ENCODE peak calls at places on chromosomes 5 and 9, in six cellular contexts. L, A, H, T, R and O are unnamed samples.

GRCh38 chr9:78144663-78145377 is 91.1 kb upstream of the CEP78 start:
- DNase-seq in R (no peak), H (no peak), T (no peak), A (no peak), L (no peak), O (peak; percentile 14)

GRCh38 chr5:137141779-137142178 is 357.3 kb downstream of the SPOCK1 start:
- DNase-seq in T (no peak), L (no peak), R (no peak), H (no peak), A (no peak), O (peak; percentile 27)

GRCh38 chr9:136564379-136564988 is 18.6 kb upstream of the NOTCH1 start:
- DNase-seq in R (no peak), T (no peak), L (no peak), H (peak; percentile 81), A (no peak), O (peak; percentile 68)

GRCh38 chr5:172690258-172691075 is 49.4 kb downstream of the NEURL1B start:
- DNase-seq in L (no peak), R (no peak), A (no peak), H (no peak), T (no peak), O (no peak)

GRCh38 chr5:16585028-16585667 is 31.6 kb downstream of the RETREG1 start:
- DNase-seq in A (no peak), R (no peak), H (no peak), L (no peak), T (no peak), O (no peak)

GRCh38 chr5:2207966-2208544 is 325.3 kb upstream of the IRX4 start:
- DNase-seq in H (peak; percentile 91), T (no peak), L (no peak), A (no peak), R (no peak), O (no peak)

GRCh38 chr5:96855041-96855872 is 21.0 kb upstream of the ERAP2 start:
- DNase-seq in R (no peak), H (no peak), A (peak; percentile 59), L (no peak), T (no peak), O (peak; percentile 12)

GRCh38 chr9:137411260-137411659 is 11.7 kb downstream of the EXD3 start:
- DNase-seq in H (no peak), A (no peak), L (no peak), R (no peak), T (no peak), O (no peak)

GRCh38 chr9:22107202-22107601 is 98.1 kb upstream of the CDKN2B start:
- DNase-seq in T (no peak), A (no peak), R (no peak), L (no peak), H (no peak), O (no peak)

GRCh38 chr5:82526540-82526939 is 248.4 kb upstream of the RPS23 start:
- DNase-seq in R (no peak), L (no peak), H (no peak), T (no peak), A (no peak), O (no peak)

GRCh38 chr9:73583590-73583989 is 431.9 kb downstream of the ANXA1 start:
- DNase-seq in A (no peak), H (no peak), T (no peak), R (no peak), L (no peak), O (peak; percentile 32)

GRCh38 chr9:126326228-126327015 is at the start of gene MVB12B:
- DNase-seq in H (peak; percentile 73), L (peak; percentile 35), A (no peak), R (no peak), T (peak; percentile 64), O (no peak)

GRCh38 chr5:102975040-102975439 is 144.9 kb downstream of the GIN1 start:
- DNase-seq in R (no peak), H (no peak), T (no peak), A (no peak), L (no peak), O (no peak)

GRCh38 chr5:61311836-61312808 is 19.9 kb upstream of the ZSWIM6 start:
- DNase-seq in A (peak; percentile 91), H (peak; percentile 20), R (no peak), T (no peak), L (no peak), O (peak; percentile 63)

GRCh38 chr9:129069128-129069824 is 11.6 kb upstream of the DOLPP1 start:
- DNase-seq in L (peak; percentile 70), T (peak; percentile 61), R (no peak), A (no peak), H (peak; percentile 51), O (no peak)

GRCh38 chr5:2888520-2889060 is 137.1 kb upstream of the IRX2 start:
- DNase-seq in R (no peak), L (no peak), A (no peak), H (no peak), T (no peak), O (no peak)

GRCh38 chr5:88885043-88885442 is 2.1 kb upstream of the MEF2C start:
- DNase-seq in R (no peak), T (no peak), L (no peak), A (no peak), H (no peak), O (peak; percentile 21)
- H3K4me3 ChIP-seq in R (no peak overlapping the region), T (no peak overlapping the region), L (no peak overlapping the region), A (no peak overlapping the region), H (no peak overlapping the region), O (no peak overlapping the region)

GRCh38 chr5:133968057-133968993 is at the start of gene C5orf15:
- DNase-seq in A (no peak), T (peak; percentile 90), R (peak; percentile 84), H (peak; percentile 98), L (peak; percentile 92), O (peak; percentile 97)

GRCh38 chr5:133967715-133968056 is 739 bp downstream of the C5orf15 start:
- DNase-seq in A (no peak), H (no peak), L (no peak), R (no peak), T (peak; percentile 13), O (peak; percentile 50)

GRCh38 chr5:133966090-133966489 is 2.3 kb downstream of the C5orf15 start:
- DNase-seq in L (no peak), H (no peak), R (no peak), T (no peak), A (no peak), O (no peak)

GRCh38 chr5:133969654-133970324 is 1.4 kb upstream of the C5orf15 start:
- DNase-seq in H (no peak), T (no peak), R (no peak), A (peak; percentile 93), L (no peak), O (no peak)

GRCh38 chr5:133967124-133967523 is 1.3 kb downstream of the C5orf15 start:
- DNase-seq in L (no peak), T (no peak), R (no peak), A (no peak), H (no peak), O (peak; percentile 28)
- H3K4me3 ChIP-seq in L (no peak overlapping the region), T (no peak overlapping the region), R (no peak overlapping the region), A (peak overlapping the region; percentile 98), H (peak overlapping the region; percentile 95), O (peak overlapping the region; percentile 95)

GRCh38 chr9:116154976-116155699 is 1.5 kb downstream of the PAPPA start:
- DNase-seq in H (peak; percentile 56), A (no peak), T (no peak), R (no peak), L (no peak), O (peak; percentile 83)
- H3K4me3 ChIP-seq in H (peak overlapping the region; percentile 57), A (peak overlapping the region; percentile 65), T (no peak overlapping the region), R (peak overlapping the region; percentile 62), L (peak overlapping the region; percentile 57), O (peak overlapping the region; percentile 89)

GRCh38 chr5:1105350-1106265 is 6.3 kb downstream of the SLC12A7 start:
- DNase-seq in R (no peak), H (no peak), T (peak; percentile 84), L (no peak), A (peak; percentile 63), O (peak; percentile 31)
- H3K4me3 ChIP-seq in R (no peak overlapping the region), H (no peak overlapping the region), T (peak overlapping the region; percentile 81), L (no peak overlapping the region), A (peak overlapping the region; percentile 11), O (no peak overlapping the region)

GRCh38 chr9:121818016-121818661 is 166.7 kb downstream of the DAB2IP start:
- DNase-seq in T (no peak), L (no peak), R (no peak), A (no peak), H (peak; percentile 47), O (no peak)

GRCh38 chr9:121820286-121821005 is 169.0 kb downstream of the DAB2IP start:
- DNase-seq in R (no peak), T (no peak), H (peak; percentile 67), A (no peak), L (no peak), O (no peak)

GRCh38 chr9:121821326-121821725 is 169.9 kb downstream of the DAB2IP start:
- DNase-seq in H (peak; percentile 41), T (no peak), R (no peak), A (no peak), L (no peak), O (no peak)

GRCh38 chr9:121818841-121819430 is 167.5 kb downstream of the DAB2IP start:
- DNase-seq in A (no peak), H (no peak), T (no peak), L (no peak), R (no peak), O (no peak)

DNA sequence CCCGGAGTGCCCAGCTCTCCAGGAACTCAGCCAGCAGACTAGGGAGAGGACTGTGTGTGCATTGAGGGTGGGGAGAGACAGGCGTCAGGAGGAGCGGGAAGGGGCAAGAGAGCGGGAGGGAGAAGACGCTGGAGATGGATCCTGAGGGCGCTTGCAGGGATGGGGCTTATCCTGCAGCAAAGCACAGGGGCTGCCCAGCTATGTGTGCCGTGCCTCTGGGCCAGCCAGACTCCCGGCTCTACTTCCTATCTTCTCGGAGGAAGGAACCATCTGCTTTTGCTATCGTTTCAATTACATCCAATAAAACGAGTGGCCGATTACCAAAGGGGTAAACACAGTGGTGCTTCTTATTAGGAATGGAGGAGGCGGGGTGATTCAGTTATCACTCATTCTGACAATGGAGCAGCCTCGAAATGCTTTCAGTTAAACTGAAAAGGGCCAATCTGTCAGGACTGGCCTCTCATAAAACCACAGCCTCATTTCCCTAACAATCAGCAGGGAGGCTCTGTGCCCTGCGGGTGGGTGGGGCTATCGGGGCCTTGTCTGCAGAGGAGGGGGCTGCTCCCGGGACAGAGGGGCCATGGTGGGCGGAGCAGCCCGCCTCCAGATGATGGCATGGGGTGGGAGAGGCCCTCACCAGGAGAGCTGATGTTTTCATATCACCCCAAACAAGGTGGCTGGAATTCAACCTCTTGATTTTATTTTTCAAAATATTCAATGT is 168.2 kb downstream of the DAB2IP start:
- DNase-seq in R (no peak), T (no peak), L (no peak), A (no peak), H (peak; percentile 79), O (no peak)
- H3K4me3 ChIP-seq in R (no peak overlapping the region), T (no peak overlapping the region), L (no peak overlapping the region), A (no peak overlapping the region), H (no peak overlapping the region), O (no peak overlapping the region)

GRCh38 chr9:101514056-101514455 is 19.6 kb upstream of the RNF20 start:
- DNase-seq in L (no peak), A (peak; percentile 13), H (no peak), R (peak; percentile 62), T (no peak), O (peak; percentile 72)
- H3K4me3 ChIP-seq in L (no peak overlapping the region), A (no peak overlapping the region), H (no peak overlapping the region), R (no peak overlapping the region), T (no peak overlapping the region), O (no peak overlapping the region)

DNA sequence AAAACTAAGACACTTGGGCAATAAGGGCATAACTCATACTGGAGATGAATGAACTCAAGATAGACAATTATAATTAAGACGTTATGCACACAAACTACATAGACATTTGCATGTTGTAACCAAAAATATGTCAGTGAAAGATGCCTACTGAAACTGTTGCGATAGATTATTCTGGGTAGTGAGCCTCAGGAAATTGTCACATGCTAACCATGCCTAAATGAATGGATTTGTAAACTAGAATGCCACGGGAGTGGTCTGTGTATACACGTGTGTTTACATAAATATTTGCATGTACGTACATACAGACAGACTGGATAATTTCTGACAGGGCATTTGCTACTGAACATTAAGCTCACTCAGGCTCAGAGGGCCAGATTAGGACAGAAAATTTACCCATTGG is 1.2 kb downstream of the NIPSNAP3B start:
- DNase-seq in A (no peak), T (no peak), H (no peak), L (no peak), R (no peak), O (no peak)
- H3K4me3 ChIP-seq in A (no peak overlapping the region), T (no peak overlapping the region), H (no peak overlapping the region), L (peak overlapping the region; percentile 69), R (no peak overlapping the region), O (no peak overlapping the region)